ENCODE peak calls at places on chromosome 9, in four cellular contexts. U is stomach, Q is HepG2, J is neural progenitor cell. M is an unnamed sample.

GRCh38 chr9:105973811-105974407 is 279.6 kb downstream of the TMEM38B start:
- DNase-seq in U (no peak), Q (no peak), J (peak), M (no peak)

GRCh38 chr9:38316166-38316765 is 76.2 kb upstream of the ALDH1B1 start:
- DNase-seq in U (no peak), Q (no peak), J (no peak), M (no peak)

GRCh38 chr9:104923289-104923688 is 4.7 kb downstream of the ABCA1 start:
- DNase-seq in U (no peak), Q (no peak), J (no peak), M (no peak)

GRCh38 chr9:132241840-132242620 is 80.2 kb downstream of the NTNG2 start:
- DNase-seq in U (peak), Q (no peak), J (peak), M (peak)

GRCh38 chr9:37939575-37940095 is 35.7 kb upstream of the SLC25A51 start:
- DNase-seq in U (no peak), Q (peak), J (no peak), M (no peak)

GRCh38 chr9:971901-972511 is 4.4 kb upstream of the DMRT3 start:
- DNase-seq in U (no peak), Q (no peak), J (peak), M (no peak)

GRCh38 chr9:127971357-127972315 is 9.2 kb downstream of the EEIG1 start:
- DNase-seq in U (no peak), Q (no peak), J (peak), M (no peak)

GRCh38 chr9:97803167-97804058 is 49.6 kb upstream of the FOXE1 start:
- DNase-seq in U (peak), Q (peak), J (peak), M (peak)

GRCh38 chr9:76085596-76085995 is 195.1 kb downstream of the PCSK5 start:
- DNase-seq in U (no peak), Q (no peak), J (no peak), M (no peak)

GRCh38 chr9:78029601-78030552 is 1.7 kb downstream of the GNAQ start:
- DNase-seq in U (no peak), Q (no peak), J (peak), M (no peak)

GRCh38 chr9:37639109-37639748 is 11.5 kb upstream of the FRMPD1 start:
- DNase-seq in U (no peak), Q (no peak), J (no peak), M (no peak)

GRCh38 chr9:134688231-134688630 is 46.6 kb downstream of the COL5A1 start:
- DNase-seq in U (no peak), Q (no peak), J (no peak), M (no peak)

GRCh38 chr9:63859475-63860215 is 1425.4 kb downstream of the FOXD4L5 start:
- DNase-seq in U (no peak), Q (peak), J (no peak), M (peak)

GRCh38 chr9:129888809-129889460 is 53.7 kb downstream of the USP20 start:
- DNase-seq in U (no peak), Q (no peak), J (no peak), M (no peak)

GRCh38 chr9:93473411-93473810 is 20.0 kb upstream of the FAM120AOS start:
- DNase-seq in U (no peak), Q (no peak), J (no peak), M (no peak)

GRCh38 chr9:479951-480350 is 265.3 kb downstream of the DOCK8 start:
- DNase-seq in U (no peak), Q (no peak), J (no peak), M (no peak)

GRCh38 chr9:32011049-32011448 is 373.4 kb upstream of the ACO1 start:
- DNase-seq in U (no peak), Q (no peak), J (no peak), M (no peak)

GRCh38 chr9:34630402-34631154 is 1.7 kb upstream of the ARID3C start:
- DNase-seq in U (no peak), Q (peak), J (no peak), M (no peak)

GRCh38 chr9:85615792-85616191 is 126.0 kb downstream of the AGTPBP1 start:
- DNase-seq in U (no peak), Q (no peak), J (no peak), M (no peak)

GRCh38 chr9:121698627-121699270 is 47.3 kb downstream of the DAB2IP start:
- DNase-seq in U (no peak), Q (no peak), J (peak), M (peak)

GRCh38 chr9:112193562-112194288 is 18.6 kb upstream of the SUSD1 start:
- DNase-seq in U (no peak), Q (no peak), J (peak), M (no peak)

GRCh38 chr9:21017092-21017491 is 14.3 kb downstream of the HACD4 start:
- DNase-seq in U (no peak), Q (no peak), J (no peak), M (no peak)

GRCh38 chr9:117546894-117547293 is 132.0 kb upstream of the ASTN2 start:
- DNase-seq in U (peak), Q (no peak), J (no peak), M (peak)

GRCh38 chr9:133951265-133951664 is 40.9 kb downstream of the VAV2 start:
- DNase-seq in U (no peak), Q (no peak), J (no peak), M (no peak)

GRCh38 chr9:134188421-134189166 is 24.2 kb upstream of the RNU6ATAC start:
- DNase-seq in U (no peak), Q (no peak), J (no peak), M (peak)

GRCh38 chr9:120711841-120712538 is 2.3 kb downstream of the MEGF9 start:
- DNase-seq in U (no peak), Q (no peak), J (no peak), M (no peak)

GRCh38 chr9:70229579-70229978 is 29.2 kb upstream of the SMC5 start:
- DNase-seq in U (no peak), Q (no peak), J (no peak), M (no peak)

GRCh38 chr9:87337335-87338074 is 160.2 kb upstream of the DAPK1 start:
- DNase-seq in U (no peak), Q (no peak), J (peak), M (no peak)

GRCh38 chr9:35791321-35791921 is at the start of gene NPR2:
- DNase-seq in U (no peak), Q (no peak), J (peak), M (no peak)

GRCh38 chr9:130292104-130292503 is 26.5 kb downstream of the HMCN2 start:
- DNase-seq in U (no peak), Q (no peak), J (no peak), M (no peak)

GRCh38 chr9:129714393-129715051 is 38.3 kb downstream of the PTGES start:
- DNase-seq in U (no peak), Q (no peak), J (no peak), M (no peak)

GRCh38 chr9:137044502-137045177 is 1.3 kb downstream of the NPDC1 start:
- DNase-seq in U (peak), Q (no peak), J (no peak), M (no peak)

GRCh38 chr9:26043431-26043830 is 365.2 kb upstream of the TUSC1 start:
- DNase-seq in U (no peak), Q (no peak), J (no peak), M (no peak)

GRCh38 chr9:132411091-132411508 is 1.1 kb downstream of the CFAP77 start:
- DNase-seq in U (peak), Q (peak), J (peak), M (peak)

GRCh38 chr9:75188756-75189155 is 100.4 kb downstream of the OSTF1 start:
- DNase-seq in U (no peak), Q (no peak), J (no peak), M (no peak)

GRCh38 chr9:33452828-33453271 is 5.5 kb upstream of the AQP3 start:
- DNase-seq in U (peak), Q (peak), J (peak), M (peak)
- TF ChIP-seq CTCF in U (peak), Q (peak), J (peak), M (peak)

DNA sequence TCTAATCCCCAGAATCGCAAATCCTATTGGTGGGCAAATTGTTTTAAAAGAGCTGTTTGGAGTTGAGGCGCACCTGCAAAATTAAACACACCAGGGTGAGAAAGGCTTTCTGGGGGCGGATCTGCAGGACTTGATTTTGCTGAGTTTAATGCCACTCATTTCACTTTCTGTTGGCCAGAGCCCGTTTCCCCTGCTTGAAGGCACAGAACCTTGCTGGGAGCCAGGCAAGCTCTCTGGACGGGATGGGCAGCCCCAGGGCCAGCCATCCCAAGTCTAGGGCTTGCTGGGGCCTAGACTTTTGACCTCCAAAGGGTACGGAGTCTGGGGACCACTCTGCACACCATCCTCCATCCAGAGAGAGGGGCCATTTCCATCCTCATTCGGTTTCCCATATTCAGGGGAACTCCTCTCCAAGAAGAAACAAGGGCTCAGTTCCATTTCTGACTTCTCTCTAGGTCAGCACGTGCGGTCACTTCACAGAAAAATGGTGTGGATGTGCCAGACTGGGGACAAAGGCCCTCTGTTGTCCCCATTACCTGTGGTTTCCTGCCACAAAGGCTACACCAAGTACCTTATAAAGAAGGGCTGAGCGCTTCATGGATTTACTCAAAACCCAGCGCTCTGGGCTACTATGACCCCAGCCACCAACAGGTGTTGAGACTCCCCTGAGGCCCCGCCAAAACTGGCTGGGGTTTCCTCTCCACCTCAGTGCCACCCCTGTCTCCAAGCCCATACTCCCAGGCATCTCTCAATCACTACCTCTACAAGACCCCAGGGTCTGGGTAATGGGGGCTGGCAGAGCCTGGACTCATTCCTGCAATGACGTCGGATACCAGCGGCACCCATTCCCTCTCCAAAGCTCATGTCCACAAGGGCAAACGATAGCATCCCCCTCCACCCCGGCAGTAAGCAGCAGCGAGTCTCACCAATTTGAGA is 170.0 kb downstream of the AUH start:
- DNase-seq in U (no peak), Q (no peak), J (no peak), M (peak)
- H3K27ac ChIP-seq in U (peak), Q (peak), J (no peak), M (peak)

DNA sequence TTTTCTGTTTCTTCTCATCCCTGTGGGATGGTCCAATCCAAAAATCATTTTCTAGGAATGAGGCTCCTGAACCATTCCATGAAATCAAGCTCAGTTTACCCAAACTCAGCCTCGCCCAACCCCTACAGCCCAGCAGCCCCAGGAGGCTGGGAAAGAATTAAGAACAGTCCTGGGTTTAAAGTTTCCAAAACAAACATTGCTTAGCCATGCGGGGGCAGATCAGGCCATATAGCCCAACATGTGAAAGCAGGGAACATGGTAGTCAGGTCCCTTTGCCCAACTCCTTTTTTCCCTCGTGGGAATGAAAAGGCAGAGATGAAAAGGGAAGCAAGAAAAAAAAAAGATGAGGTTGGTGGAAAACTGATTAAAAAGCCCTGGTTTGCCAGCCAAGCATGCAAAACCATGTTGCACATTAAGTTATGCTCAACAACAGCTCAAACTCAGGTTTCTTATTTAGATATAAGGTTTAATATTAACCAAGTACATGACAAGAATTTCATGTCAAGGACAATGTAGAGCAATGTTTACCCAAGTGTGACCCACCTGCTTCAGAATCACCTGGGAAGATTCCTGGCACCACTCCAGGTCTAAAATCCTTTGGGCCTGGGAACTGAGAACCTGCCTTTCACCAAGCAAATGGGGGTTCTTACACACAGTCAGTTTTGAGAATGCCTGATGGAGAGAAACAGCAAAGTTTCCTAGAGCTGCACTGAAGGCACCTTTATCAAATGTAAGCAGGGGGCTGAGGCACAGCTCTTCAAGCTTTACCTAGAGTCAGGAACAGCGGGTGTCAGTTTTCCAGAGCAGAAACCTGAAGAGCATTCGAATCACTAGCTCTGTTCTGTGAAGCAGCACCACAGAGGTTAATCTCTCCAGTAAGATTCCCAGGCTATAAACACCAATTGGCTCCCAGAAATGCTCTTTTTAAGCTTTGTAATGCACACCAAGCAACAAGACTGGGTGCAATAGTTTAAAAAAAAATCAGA is 1.7 kb downstream of the FREM1 start:
- DNase-seq in U (no peak), Q (peak), J (peak), M (no peak)
- H3K4me3 ChIP-seq in U (no peak), Q (peak), J (no peak), M (no peak)

DNA sequence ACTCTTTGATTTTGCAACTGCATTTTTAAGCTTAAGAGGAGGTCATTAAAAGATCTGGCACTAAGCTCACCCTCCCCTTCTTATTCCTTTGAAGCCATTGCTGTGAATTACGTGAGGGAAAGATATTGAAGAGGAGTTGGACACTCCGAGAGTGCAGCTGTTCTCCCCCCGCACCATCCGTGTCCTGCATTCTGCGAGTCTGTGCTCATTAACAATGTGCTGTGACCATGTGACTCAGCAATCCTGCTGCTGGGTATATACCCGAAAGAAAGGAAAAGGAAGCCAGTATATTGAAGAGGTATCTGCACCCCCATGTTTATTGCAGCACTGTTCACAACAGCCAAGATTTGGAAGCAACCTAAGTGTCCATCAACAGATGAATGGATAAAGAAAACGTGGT is 40.0 kb downstream of the NXNL2 start:
- DNase-seq in U (no peak), Q (no peak), J (no peak), M (no peak)
- TF ChIP-seq CTCF in U (no peak), Q (no peak), J (no peak), M (no peak)

M was measured in WERI-Rb-1.